ENCODE peak calls at places on chromosomes 3 and 15, in seven cellular contexts. E, X, H, G, Z, L and W are unnamed samples.

GRCh38 chr3:47781326-47781684 is 388 bp downstream of the SMARCC1 start:
- DNase-seq in E (peak; percentile 59), X (peak; percentile 65), H (no peak), G (peak; percentile 72), Z (peak; percentile 73), L (peak; percentile 92), W (peak; percentile 68)

GRCh38 chr3:46778101-46778500 is 60.4 kb upstream of the PRSS50 start:
- DNase-seq in E (no peak), X (no peak), H (no peak), G (no peak), Z (no peak), L (no peak), W (no peak)

GRCh38 chr3:18237251-18238005 is 187.7 kb downstream of the SATB1 start:
- DNase-seq in E (no peak), X (no peak), H (no peak), G (no peak), Z (no peak), L (no peak), W (no peak)

GRCh38 chr3:48926425-48927392 is 8.1 kb downstream of the ARIH2 start:
- DNase-seq in E (no peak), X (peak; percentile 7), H (no peak), G (no peak), Z (no peak), L (no peak), W (no peak)

GRCh38 chr15:57090460-57090859 is 172.0 kb downstream of the TCF12 start:
- DNase-seq in E (no peak), X (no peak), H (no peak), G (peak; percentile 60), Z (no peak), L (no peak), W (no peak)

GRCh38 chr15:66115568-66116206 is 137.9 kb downstream of the MEGF11 start:
- DNase-seq in E (no peak), X (no peak), H (no peak), G (no peak), Z (no peak), L (no peak), W (no peak)

GRCh38 chr15:32685576-32685975 is 32.2 kb upstream of the GREM1 start:
- DNase-seq in E (no peak), X (no peak), H (no peak), G (no peak), Z (no peak), L (no peak), W (no peak)

GRCh38 chr3:1082024-1082633 is 10.7 kb upstream of the CNTN6 start:
- DNase-seq in E (peak; percentile 47), X (peak; percentile 71), H (no peak), G (peak; percentile 56), Z (peak; percentile 47), L (no peak), W (no peak)

GRCh38 chr3:169668957-169669681 is 5.6 kb upstream of the MECOM start:
- DNase-seq in E (peak; percentile 75), X (peak; percentile 97), H (no peak), G (peak; percentile 85), Z (peak; percentile 85), L (peak; percentile 87), W (no peak)

GRCh38 chr3:169522595-169523529 is 140.7 kb downstream of the MECOM start:
- DNase-seq in E (no peak), X (no peak), H (no peak), G (no peak), Z (no peak), L (no peak), W (no peak)

GRCh38 chr3:13015286-13016082 is 57.7 kb downstream of the IQSEC1 start:
- DNase-seq in E (no peak), X (no peak), H (no peak), G (no peak), Z (no peak), L (no peak), W (peak; percentile 63)

GRCh38 chr3:107910713-107911259 is 180.0 kb downstream of the CD47 start:
- DNase-seq in E (no peak), X (no peak), H (no peak), G (no peak), Z (no peak), L (no peak), W (no peak)

GRCh38 chr15:31278544-31279220 is 48.0 kb upstream of the KLF13 start:
- DNase-seq in E (peak; percentile 3), X (no peak), H (no peak), G (no peak), Z (peak; percentile 36), L (peak; percentile 84), W (peak; percentile 10)

GRCh38 chr3:11536132-11536935 is 107.4 kb downstream of the VGLL4 start:
- DNase-seq in E (no peak), X (no peak), H (no peak), G (no peak), Z (no peak), L (peak; percentile 85), W (no peak)

GRCh38 chr15:74828835-74829234 is 2.4 kb downstream of the CPLX3 start:
- DNase-seq in E (no peak), X (no peak), H (no peak), G (no peak), Z (no peak), L (no peak), W (no peak)

GRCh38 chr15:50187525-50187924 is 5.5 kb downstream of the SLC27A2 start:
- DNase-seq in E (no peak), X (no peak), H (no peak), G (no peak), Z (no peak), L (no peak), W (no peak)

GRCh38 chr15:74129411-74130088 is 836 bp upstream of the ISLR2 start:
- DNase-seq in E (no peak), X (no peak), H (no peak), G (peak; percentile 40), Z (peak; percentile 42), L (no peak), W (no peak)

GRCh38 chr15:63495780-63496179 is 8.6 kb upstream of the USP3 start:
- DNase-seq in E (no peak), X (no peak), H (no peak), G (no peak), Z (no peak), L (no peak), W (no peak)

GRCh38 chr3:64321747-64322146 is 96.5 kb upstream of the PRICKLE2 start:
- DNase-seq in E (no peak), X (peak; percentile 17), H (no peak), G (no peak), Z (no peak), L (no peak), W (no peak)

GRCh38 chr3:30222436-30222835 is 384.0 kb upstream of the TGFBR2 start:
- DNase-seq in E (no peak), X (no peak), H (no peak), G (no peak), Z (no peak), L (no peak), W (no peak)

GRCh38 chr3:44411031-44411645 is 66.3 kb downstream of the ZNF445 start:
- DNase-seq in E (no peak), X (no peak), H (no peak), G (no peak), Z (no peak), L (peak; percentile 79), W (no peak)

GRCh38 chr15:43184407-43185160 is 619 bp upstream of the CCNDBP1 start:
- DNase-seq in E (no peak), X (no peak), H (no peak), G (no peak), Z (no peak), L (no peak), W (no peak)

GRCh38 chr15:46304320-46304719 is 669.5 kb downstream of the SQOR start:
- DNase-seq in E (no peak), X (no peak), H (no peak), G (peak; percentile 35), Z (no peak), L (no peak), W (no peak)

DNA sequence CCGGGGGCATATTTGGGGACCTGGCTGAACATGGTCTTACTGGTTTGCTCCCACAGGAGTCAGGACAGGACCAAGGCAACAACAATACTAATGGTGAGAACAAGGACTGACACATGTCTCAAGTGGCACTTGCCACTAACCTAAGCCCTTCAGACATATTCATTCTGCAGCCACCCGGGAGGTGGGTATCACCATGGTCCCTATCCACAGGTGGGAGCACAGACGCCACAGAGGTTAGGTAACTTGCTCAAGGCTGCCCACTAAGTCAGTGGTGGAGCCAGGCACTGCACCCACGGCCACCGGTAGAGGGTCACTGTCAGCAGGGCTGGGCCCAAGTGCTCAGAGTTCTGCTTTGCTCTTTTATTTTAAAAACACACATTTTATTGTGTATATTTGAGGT is 29.8 kb upstream of the SLC41A3 start:
- DNase-seq in E (no peak), X (peak; percentile 51), H (no peak), G (peak; percentile 32), Z (no peak), L (peak; percentile 59), W (no peak)
- TF ChIP-seq CTCF in E (no peak), X (peak; percentile 46), H (peak; percentile 39), G (peak; percentile 44), Z (peak; percentile 51), L (no peak), W (no peak)

DNA sequence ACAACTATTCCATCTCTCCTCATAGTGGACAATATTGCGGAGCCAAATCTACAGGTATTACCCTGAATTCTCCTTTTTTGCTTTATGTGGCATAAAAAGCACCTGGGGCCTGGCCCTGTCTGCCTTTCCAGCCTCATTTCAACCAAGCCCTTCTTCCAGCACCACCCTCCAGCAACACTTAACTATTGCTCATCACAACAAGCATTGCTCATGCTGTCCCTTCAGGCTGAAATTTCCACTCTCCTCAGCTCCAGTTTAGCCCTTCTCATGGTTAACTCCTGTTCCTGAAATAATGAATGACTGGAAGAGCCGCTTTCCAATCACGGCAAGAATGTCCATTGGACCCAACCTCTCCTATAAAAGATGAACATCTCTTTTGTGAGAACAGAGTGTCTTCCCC is 107.4 kb downstream of the P2RY1 start:
- DNase-seq in E (no peak), X (no peak), H (no peak), G (no peak), Z (no peak), L (no peak), W (no peak)
- TF ChIP-seq CTCF in E (no peak), X (no peak), H (no peak), G (no peak), Z (no peak), L (no peak), W (no peak)

DNA sequence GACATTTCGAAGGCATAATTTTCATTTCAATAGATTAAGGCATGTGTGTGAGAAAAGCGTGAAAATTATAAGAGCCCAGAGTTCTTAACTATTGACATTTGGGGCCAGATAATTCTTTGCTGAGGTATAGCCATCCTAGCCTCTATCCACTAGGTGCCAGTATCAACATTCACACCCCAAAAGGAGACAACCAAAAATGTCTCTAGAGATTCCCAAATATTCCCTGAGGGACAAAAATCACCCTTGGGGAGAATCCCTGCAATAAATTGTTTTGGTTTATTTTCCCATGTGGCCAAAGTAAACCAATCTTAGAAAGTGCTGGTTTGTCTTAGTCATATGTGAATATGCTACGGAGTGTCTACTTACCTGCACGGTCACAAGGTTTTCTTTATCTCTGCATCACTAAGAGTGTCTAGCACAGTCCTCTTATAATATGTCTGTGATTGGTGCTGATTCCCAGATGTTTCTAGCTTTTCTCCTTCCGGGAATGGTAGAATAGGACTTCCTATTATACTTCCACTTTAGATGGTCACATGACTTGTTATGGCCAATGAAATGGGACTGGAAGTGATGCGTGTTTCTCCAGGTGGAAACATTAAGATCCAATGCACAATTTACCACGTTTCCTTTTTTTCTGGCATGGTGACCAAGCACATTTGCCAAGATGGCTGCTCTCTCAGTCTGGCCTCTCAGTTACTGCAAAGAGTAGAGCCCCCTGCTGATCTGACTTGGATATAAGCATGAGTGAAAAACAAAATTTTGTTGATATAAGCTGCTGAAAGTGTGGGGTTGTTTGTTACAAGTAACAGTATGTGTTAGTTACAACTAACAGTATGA is 8.0 kb upstream of the KBTBD8 start:
- DNase-seq in E (no peak), X (no peak), H (no peak), G (no peak), Z (no peak), L (no peak), W (no peak)
- TF ChIP-seq CTCF in E (no peak), X (no peak), H (no peak), G (no peak), Z (no peak), L (no peak), W (no peak)

GRCh38 chr3:19250959-19251610 is 102.8 kb downstream of the KCNH8 start:
- DNase-seq in E (no peak), X (peak; percentile 5), H (no peak), G (no peak), Z (no peak), L (no peak), W (no peak)
- TF ChIP-seq CTCF in E (no peak), X (no peak), H (no peak), G (no peak), Z (no peak), L (no peak), W (no peak)